ENCODE peak calls at places on chromosomes 13 and 19, in ten cellular contexts. V is A549; I is psoas muscle; O is PC-9; N is right cardiac atrium; E is CD4-positive, alpha-beta memory T cell; D is naive thymus-derived CD4-positive, alpha-beta T cell; R is dorsolateral prefrontal cortex; A is mucosa of descending colon; F is HepG2. U is an unnamed sample.
A peak's percentile ranks its signal among the peaks of the same experiment; 100 is the strongest.

GRCh38 chr13:106377341-106377740 is 158.1 kb downstream of the EFNB2 start:
- DNase-seq in D (no peak), O (no peak), F (no peak), N (no peak), E (no peak), I (no peak), V (no peak), A (no peak), R (no peak), U (no peak)

GRCh38 chr19:1118999-1119398 is 15.2 kb downstream of the GPX4 start:
- DNase-seq in A (no peak), D (no peak), F (no peak), V (no peak), E (no peak), R (no peak), I (no peak), O (no peak), N (peak; percentile 63), U (peak; percentile 50)

GRCh38 chr13:77810430-77810829 is 108.2 kb downstream of the EDNRB start:
- DNase-seq in V (peak; percentile 2), I (no peak), A (no peak), R (no peak), D (no peak), E (no peak), N (no peak), F (no peak), O (no peak), U (no peak)

GRCh38 chr19:6802336-6803035 is 30.0 kb downstream of the VAV1 start:
- DNase-seq in V (peak; percentile 25), R (no peak), N (peak; percentile 60), A (peak; percentile 44), F (no peak), O (peak; percentile 35), I (peak; percentile 50), D (peak; percentile 15), E (peak; percentile 46), U (peak; percentile 54)

GRCh38 chr19:1206733-1207301 is 1.2 kb downstream of the STK11 start:
- DNase-seq in E (peak; percentile 32), R (no peak), F (no peak), O (no peak), I (no peak), N (peak; percentile 70), A (no peak), V (no peak), D (no peak), U (peak; percentile 22)

GRCh38 chr19:18566953-18567352 is 4.7 kb upstream of the UBA52 start:
- DNase-seq in I (no peak), V (no peak), E (no peak), A (no peak), R (no peak), O (no peak), N (peak; percentile 39), D (no peak), F (no peak), U (no peak)

GRCh38 chr13:30807392-30807791 is 72.0 kb downstream of the ALOX5AP start:
- DNase-seq in A (no peak), E (no peak), V (no peak), I (no peak), R (no peak), N (no peak), O (no peak), D (no peak), F (no peak), U (no peak)

GRCh38 chr13:37656247-37656940 is 57.8 kb upstream of the POSTN start:
- DNase-seq in V (peak; percentile 15), A (no peak), R (no peak), O (peak; percentile 51), F (no peak), E (no peak), D (no peak), N (no peak), I (no peak), U (no peak)

GRCh38 chr13:98792784-98793183 is 40.3 kb upstream of the SLC15A1 start:
- DNase-seq in N (no peak), V (no peak), O (no peak), D (no peak), A (no peak), R (no peak), E (no peak), F (no peak), I (no peak), U (no peak)

GRCh38 chr19:18745931-18746330 is 45.2 kb downstream of the COMP start:
- DNase-seq in V (no peak), D (no peak), E (no peak), F (no peak), I (no peak), R (no peak), A (no peak), O (no peak), N (no peak), U (no peak)

GRCh38 chr13:96781141-96781540 is 213.1 kb downstream of the OXGR1 start:
- DNase-seq in N (peak; percentile 79), F (no peak), D (no peak), V (no peak), R (peak; percentile 66), A (no peak), O (no peak), I (no peak), E (no peak), U (no peak)

GRCh38 chr13:30745917-30746686 is 10.8 kb downstream of the ALOX5AP start:
- DNase-seq in V (no peak), A (peak; percentile 72), D (no peak), F (peak; percentile 65), O (no peak), R (no peak), I (no peak), E (no peak), N (no peak), U (no peak)

GRCh38 chr13:31930490-31930889 is 101.1 kb upstream of the FRY start:
- DNase-seq in F (no peak), N (no peak), R (no peak), E (no peak), A (no peak), D (no peak), O (no peak), V (no peak), I (no peak), U (no peak)
- H3K4me3 ChIP-seq in F (no peak overlapping the region), N (no peak overlapping the region), R (no peak overlapping the region), E (no peak overlapping the region), A (no peak overlapping the region), D (no peak overlapping the region), O (no peak overlapping the region), V (no peak overlapping the region), I (no peak overlapping the region), U (no peak overlapping the region)

GRCh38 chr19:14495678-14496028 is 274 bp downstream of the GIPC1 start:
- DNase-seq in V (no peak), D (no peak), O (no peak), E (no peak), I (no peak), N (peak; percentile 81), F (no peak), A (no peak), R (no peak), U (no peak)

GRCh38 chr19:14496029-14496848 is at the start of gene GIPC1:
- DNase-seq in D (peak; percentile 84), R (peak; percentile 97), O (peak; percentile 98), E (peak; percentile 86), N (peak; percentile 99), I (peak; percentile 98), F (peak; percentile 96), A (peak; percentile 93), V (peak; percentile 96), U (peak; percentile 80)

GRCh38 chr19:14494910-14495677 is 833 bp downstream of the GIPC1 start:
- DNase-seq in I (no peak), N (no peak), D (no peak), O (peak; percentile 66), E (no peak), V (no peak), R (no peak), F (no peak), A (no peak), U (no peak)

GRCh38 chr19:14497347-14497921 is 1.5 kb upstream of the GIPC1 start:
- DNase-seq in A (peak; percentile 81), V (no peak), N (peak; percentile 67), I (no peak), R (peak; percentile 70), E (no peak), F (peak; percentile 74), O (peak; percentile 60), D (no peak), U (no peak)

GRCh38 chr19:14496849-14497346 is 971 bp upstream of the GIPC1 start:
- DNase-seq in I (no peak), D (no peak), A (no peak), V (no peak), E (no peak), O (no peak), F (no peak), R (no peak), N (no peak), U (no peak)
- H3K4me3 ChIP-seq in I (peak overlapping the region; percentile 84), D (peak overlapping the region; percentile 74), A (no peak overlapping the region), V (peak overlapping the region; percentile 25), E (no peak overlapping the region), O (peak overlapping the region; percentile 28), F (peak overlapping the region; percentile 72), R (peak overlapping the region; percentile 92), N (no peak overlapping the region), U (no peak overlapping the region)

DNA sequence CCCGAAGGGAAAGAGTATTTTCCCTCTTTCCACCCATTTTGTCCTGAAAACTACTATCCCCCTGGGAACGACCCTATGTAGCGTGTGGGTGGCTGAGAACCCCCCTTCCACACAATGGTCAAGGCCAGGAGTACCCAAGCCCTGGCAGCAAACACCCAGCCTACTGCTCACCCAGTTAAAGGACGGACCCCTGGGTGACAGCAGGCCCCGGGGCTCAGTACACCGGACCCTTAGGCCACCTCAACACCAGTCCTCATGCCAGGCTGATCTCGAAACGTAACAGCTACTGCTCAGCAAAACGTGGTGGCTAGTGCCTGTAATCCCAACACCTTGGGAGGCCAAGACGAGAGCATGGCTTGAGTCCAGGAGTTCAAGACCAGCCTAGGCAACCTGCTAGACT is 1.4 kb downstream of the ANKRD27 start:
- DNase-seq in I (peak; percentile 36), N (no peak), E (no peak), V (no peak), F (no peak), O (no peak), R (peak; percentile 35), A (no peak), D (no peak), U (no peak)
- H3K4me3 ChIP-seq in I (peak overlapping the region; percentile 99), N (no peak overlapping the region), E (no peak overlapping the region), V (no peak overlapping the region), F (peak overlapping the region; percentile 88), O (peak overlapping the region; percentile 89), R (no peak overlapping the region), A (no peak overlapping the region), D (no peak overlapping the region), U (no peak overlapping the region)

GRCh38 chr19:4597975-4598671 is 38.6 kb upstream of the SEMA6B start:
- DNase-seq in N (peak; percentile 71), I (no peak), F (no peak), A (peak; percentile 35), E (peak; percentile 34), D (no peak), O (peak; percentile 54), R (no peak), V (peak; percentile 78), U (peak; percentile 14)
- H3K4me3 ChIP-seq in N (peak overlapping the region; percentile 43), I (peak overlapping the region; percentile 25), F (peak overlapping the region; percentile 66), A (no peak overlapping the region), E (no peak overlapping the region), D (no peak overlapping the region), O (peak overlapping the region; percentile 50), R (no peak overlapping the region), V (peak overlapping the region; percentile 44), U (no peak overlapping the region)

GRCh38 chr19:5567971-5568407 is 236 bp upstream of the TINCR start:
- DNase-seq in A (peak; percentile 48), V (no peak), I (no peak), F (no peak), N (peak; percentile 42), O (peak; percentile 34), E (no peak), D (no peak), R (no peak), U (no peak)
- H3K4me3 ChIP-seq in A (no peak overlapping the region), V (peak overlapping the region; percentile 55), I (no peak overlapping the region), F (peak overlapping the region; percentile 48), N (peak overlapping the region; percentile 36), O (no peak overlapping the region), E (no peak overlapping the region), D (no peak overlapping the region), R (no peak overlapping the region), U (no peak overlapping the region)

U was measured in CD8-positive, alpha-beta memory T cell.